ENCODE peak calls at places on chromosome 18, in five cellular contexts. X is heart left ventricle, R is transverse colon, V is SK-N-SH, G is ascending aorta. B is an unnamed sample.

GRCh38 chr18:31064130-31064529 is 21.6 kb upstream of the DSC3 start:
- DNase-seq in R (no peak), V (no peak), G (no peak), X (no peak), B (no peak)

GRCh38 chr18:24333116-24333515 is 64.5 kb downstream of the OSBPL1A start:
- DNase-seq in G (no peak), X (no peak), R (no peak), V (no peak), B (no peak)

GRCh38 chr18:44213288-44213687 is 467.4 kb upstream of the SETBP1 start:
- DNase-seq in G (no peak), V (no peak), R (no peak), X (no peak), B (no peak)

GRCh38 chr18:61953641-61954040 is 60.8 kb upstream of the RNF152 start:
- DNase-seq in G (no peak), R (no peak), V (no peak), X (no peak), B (no peak)

GRCh38 chr18:62781893-62782292 is 66.6 kb downstream of the PHLPP1 start:
- DNase-seq in X (no peak), G (no peak), R (no peak), V (no peak), B (no peak)

GRCh38 chr18:46939337-46939963 is 22.0 kb downstream of the KATNAL2 start:
- DNase-seq in V (no peak), R (no peak), X (no peak), G (no peak), B (peak; percentile 7)

GRCh38 chr18:48459471-48459870 is 50.3 kb upstream of the ZBTB7C start:
- DNase-seq in V (no peak), X (no peak), R (no peak), G (no peak), B (no peak)

GRCh38 chr18:42915240-42915791 is 200.2 kb downstream of the RIT2 start:
- DNase-seq in V (no peak), G (no peak), R (no peak), X (no peak), B (no peak)

GRCh38 chr18:67545681-67546080 is 29.2 kb upstream of the DSEL start:
- DNase-seq in G (no peak), V (no peak), R (no peak), X (no peak), B (no peak)

GRCh38 chr18:7896164-7896563 is 329.0 kb downstream of the PTPRM start:
- DNase-seq in G (no peak), X (no peak), R (no peak), V (no peak), B (no peak)

GRCh38 chr18:62954341-62954740 is 239.0 kb downstream of the PHLPP1 start:
- DNase-seq in G (no peak), V (no peak), R (no peak), X (no peak), B (no peak)

GRCh38 chr18:64409511-64409910 is 260.6 kb upstream of the LINC00305 start:
- DNase-seq in V (no peak), X (no peak), G (no peak), R (no peak), B (peak; percentile 14)

DNA sequence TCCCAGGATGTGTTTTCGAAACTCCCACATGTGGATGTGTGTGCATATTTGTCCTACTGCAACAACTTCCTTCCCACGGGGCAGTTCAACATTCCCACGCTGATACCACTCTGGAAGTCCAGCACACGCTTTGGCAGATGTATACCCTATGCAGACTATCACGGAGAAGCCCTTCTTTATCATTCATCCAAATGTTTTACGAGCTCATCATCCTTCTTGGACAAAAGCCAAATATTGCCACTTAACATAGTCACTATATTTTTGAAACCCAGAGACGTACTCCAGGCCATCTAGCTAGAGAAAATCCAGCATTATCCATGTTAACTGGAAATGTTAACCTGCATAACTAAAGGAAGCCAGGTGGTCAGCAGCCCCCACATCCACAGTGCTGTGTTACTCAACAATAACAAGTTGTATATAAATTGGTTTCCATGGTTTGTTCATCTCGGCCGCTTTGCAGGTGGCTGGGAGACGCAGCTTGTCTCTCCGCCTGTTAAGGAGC is 131.5 kb downstream of the ZNF532 start:
- DNase-seq in G (no peak), X (peak; percentile 76), R (no peak), V (no peak), B (no peak)
- H3K4me3 ChIP-seq in G (no peak overlapping the region), X (no peak overlapping the region), R (no peak overlapping the region), V (no peak overlapping the region), B (no peak overlapping the region)

DNA sequence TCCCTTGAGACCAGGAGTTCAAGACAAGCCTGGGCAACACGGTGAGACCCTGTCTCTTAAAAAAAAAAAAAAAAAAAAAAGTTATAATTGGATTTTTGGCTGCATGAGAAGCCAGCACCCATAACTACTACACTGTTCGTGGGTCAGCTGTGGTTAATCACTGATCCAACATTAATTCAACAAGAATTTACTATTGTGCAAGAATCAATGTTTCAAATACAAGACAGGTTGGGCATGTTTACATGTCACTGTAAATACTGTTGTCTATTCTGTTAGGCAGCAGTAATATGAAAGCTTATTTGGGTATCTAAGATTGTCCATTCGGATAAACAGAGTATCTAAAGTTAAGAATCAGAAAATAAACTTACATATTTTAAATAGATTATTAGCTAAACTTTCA is 62.3 kb downstream of the ESCO1 start:
- DNase-seq in R (no peak), X (no peak), G (no peak), V (no peak), B (no peak)
- H3K36me3 ChIP-seq in R (peaks cover 10% of the 10 kb centered on the region), X (no peaks in the 10 kb centered on the region), G (peaks cover 20% of the 10 kb centered on the region), V (peaks cover 24% of the 10 kb centered on the region), B (peaks cover 4% of the 10 kb centered on the region)

GRCh38 chr18:27014841-27015240 is 149.3 kb upstream of the AQP4 start:
- DNase-seq in R (no peak), V (no peak), G (no peak), X (no peak), B (no peak)

GRCh38 chr18:27017901-27018500 is 152.5 kb upstream of the AQP4 start:
- DNase-seq in X (no peak), R (no peak), V (peak; percentile 43), G (no peak), B (no peak)
- TF ChIP-seq CTCF in X (peak; percentile 59), R (peak; percentile 48), V (peak; percentile 68), G (no peak), B (peak; percentile 18)

DNA sequence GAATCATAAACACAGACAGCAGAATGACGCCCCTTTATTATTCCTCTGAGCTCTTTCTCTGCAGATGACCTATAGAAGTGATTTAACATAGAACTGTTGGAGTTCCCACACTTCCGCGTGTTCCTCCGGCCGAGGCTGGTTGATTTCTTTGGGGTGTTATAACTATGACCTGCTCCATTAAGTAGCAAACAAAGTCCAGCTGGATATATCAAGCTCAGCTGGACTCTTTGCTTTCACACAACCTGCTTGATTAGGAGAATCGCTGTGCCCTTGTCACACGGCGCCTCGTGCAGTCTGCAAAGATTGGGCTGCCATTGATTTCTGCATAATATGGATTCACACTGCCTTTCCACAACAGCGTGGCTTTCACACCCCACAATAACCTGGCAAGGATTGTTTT is 485.8 kb downstream of the TXNL1 start:
- DNase-seq in V (no peak), G (no peak), X (no peak), R (no peak), B (no peak)
- H3K4me3 ChIP-seq in V (no peak overlapping the region), G (no peak overlapping the region), X (no peak overlapping the region), R (no peak overlapping the region), B (no peak overlapping the region)

DNA sequence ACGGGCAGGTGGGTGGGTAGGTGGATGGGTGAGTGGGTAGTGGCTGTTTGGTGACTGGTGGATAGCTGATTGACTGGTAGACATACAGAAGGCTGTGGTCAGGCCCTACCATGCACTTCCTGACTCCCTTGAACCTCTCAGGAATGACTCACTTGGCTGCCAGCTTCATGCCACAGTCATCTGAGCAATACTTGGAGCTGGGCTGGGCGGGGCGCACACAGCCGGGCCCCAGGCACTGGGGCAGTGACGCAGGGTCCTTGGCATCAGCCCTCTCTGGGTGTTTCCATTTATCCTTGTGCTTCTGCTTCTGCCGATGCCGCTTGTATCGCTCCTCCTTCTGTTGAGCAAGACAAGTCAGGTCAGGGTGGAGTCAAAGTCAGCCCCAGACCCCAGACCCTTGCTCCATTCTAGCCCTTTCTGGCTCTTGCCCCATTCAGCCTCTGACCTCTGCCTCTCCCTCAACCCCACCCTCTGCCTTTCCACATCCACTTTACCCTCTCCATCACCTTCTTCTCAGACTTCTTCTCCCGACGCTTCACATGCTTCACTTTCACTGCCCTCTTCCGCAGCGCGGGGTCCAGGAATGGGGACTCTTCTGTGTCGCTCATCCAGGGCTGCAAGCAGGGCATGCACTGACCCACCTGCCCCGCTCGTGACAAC is 3.0 kb upstream of the MBD1 start:
- DNase-seq in X (no peak), V (no peak), G (no peak), R (no peak), B (no peak)
- H3K36me3 ChIP-seq in X (no peaks in the 10 kb centered on the region), V (peaks cover 45% of the 10 kb centered on the region), G (peaks cover 25% of the 10 kb centered on the region), R (no peaks in the 10 kb centered on the region), B (no peaks in the 10 kb centered on the region)

DNA sequence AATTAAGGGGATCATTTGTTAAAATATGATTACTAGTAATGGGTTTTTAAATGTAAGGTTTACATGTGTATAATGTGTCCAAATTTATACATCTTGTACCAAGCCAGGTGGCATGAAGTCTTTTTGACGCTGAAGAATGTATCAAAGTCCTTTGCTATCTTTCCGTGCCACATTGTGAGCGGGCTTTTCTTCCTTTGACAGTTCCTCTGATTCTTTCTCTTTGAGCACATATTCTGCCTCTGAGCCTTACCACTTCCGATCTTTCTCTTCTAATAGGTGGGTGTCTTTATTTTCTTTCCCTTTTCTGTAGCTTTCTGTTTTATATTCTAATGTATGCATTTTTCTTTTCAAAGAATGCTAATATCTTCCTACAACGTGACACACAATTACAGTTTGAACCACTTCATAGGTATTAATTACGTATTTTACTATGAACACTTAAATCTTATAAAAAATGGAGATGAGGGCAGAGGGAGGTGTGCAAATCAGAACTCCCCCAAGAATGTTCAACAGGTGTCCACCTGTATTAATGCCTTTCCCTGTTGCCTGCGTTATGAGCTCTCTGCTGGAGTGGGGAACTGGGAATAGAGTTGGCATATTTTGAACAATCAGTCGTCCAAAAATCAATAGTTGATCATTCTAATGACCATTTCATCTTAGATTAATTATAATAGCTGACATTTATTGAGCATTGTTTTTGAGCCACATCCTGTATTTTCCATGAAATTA is 175.5 kb downstream of the TPGS2 start:
- DNase-seq in V (no peak), X (no peak), G (no peak), R (no peak), B (no peak)
- TF ChIP-seq CTCF in V (no peak), X (no peak), G (no peak), R (no peak), B (no peak)

GRCh38 chr18:55316615-55317184 is 271.3 kb downstream of the TCF4 start:
- DNase-seq in G (no peak), V (no peak), R (no peak), X (no peak), B (no peak)
- H3K4me3 ChIP-seq in G (no peak overlapping the region), V (peak overlapping the region; percentile 34), R (no peak overlapping the region), X (peak overlapping the region; percentile 72), B (no peak overlapping the region)

GRCh38 chr18:55266981-55267380 is 307.7 kb upstream of the CCDC68 start:
- DNase-seq in X (no peak), V (no peak), G (no peak), R (no peak), B (no peak)
- H3K36me3 ChIP-seq in X (no peaks in the 10 kb centered on the region), V (peaks cover 93% of the 10 kb centered on the region), G (peaks cover 17% of the 10 kb centered on the region), R (no peaks in the 10 kb centered on the region), B (no peaks in the 10 kb centered on the region)

DNA sequence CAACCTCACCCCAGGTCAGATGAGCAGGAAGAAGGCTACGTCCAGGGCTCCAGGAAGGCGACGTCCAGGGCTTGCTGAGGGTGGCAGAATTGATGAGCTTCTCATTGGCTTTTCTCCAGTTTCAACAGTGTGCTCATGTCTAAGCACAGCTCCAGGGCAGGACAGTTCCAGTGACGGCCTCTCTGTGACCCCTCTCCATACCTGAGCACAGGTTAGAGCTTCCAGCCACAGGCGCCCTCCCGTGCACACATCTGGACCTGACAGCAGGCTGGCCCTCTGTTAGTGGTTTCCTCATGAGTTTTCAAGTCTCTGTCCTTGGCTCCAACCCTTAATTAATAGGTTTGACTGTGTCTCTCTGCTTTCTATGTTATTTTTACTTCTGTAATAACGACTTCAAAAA is 327.6 kb downstream of the ZNF516 start:
- DNase-seq in X (no peak), G (no peak), V (no peak), R (no peak), B (no peak)
- TF ChIP-seq CTCF in X (no peak), G (no peak), V (no peak), R (no peak), B (no peak)

B was measured in Caco-2.